ENCODE peak calls at places on chromosomes 1 and 21, in nine cellular contexts. One of them, this sample, is unnamed.

GRCh38 chr1:228647523-228648444 is 87.5 kb upstream of the RHOU start:
- DNase-seq in H7: peak; percentile 72
- DNase-seq in aorta: peak; percentile 66
- DNase-seq in A549: peak; percentile 92
- DNase-seq in CD8-positive, alpha-beta memory T cell: peak; percentile 6
- DNase-seq in pancreas: peak; percentile 21
- DNase-seq in fibroblast of pulmonary artery: peak; percentile 56
- DNase-seq in AG10803: peak; percentile 42
- DNase-seq in heart right ventricle: no peak
- DNase-seq in this sample: no peak

GRCh38 chr1:65904681-65905083 is 112.0 kb downstream of the PDE4B start:
- DNase-seq in A549: no peak
- DNase-seq in pancreas: no peak
- DNase-seq in AG10803: peak; percentile 24
- DNase-seq in heart right ventricle: no peak
- DNase-seq in CD8-positive, alpha-beta memory T cell: no peak
- DNase-seq in H7: no peak
- DNase-seq in aorta: no peak
- DNase-seq in fibroblast of pulmonary artery: peak; percentile 10
- DNase-seq in this sample: no peak

GRCh38 chr21:42062543-42063022 is 8.5 kb upstream of the UMODL1 start:
- DNase-seq in fibroblast of pulmonary artery: no peak
- DNase-seq in CD8-positive, alpha-beta memory T cell: peak; percentile 81
- DNase-seq in pancreas: no peak
- DNase-seq in heart right ventricle: no peak
- DNase-seq in aorta: peak; percentile 65
- DNase-seq in H7: peak; percentile 62
- DNase-seq in A549: no peak
- DNase-seq in AG10803: no peak
- DNase-seq in this sample: no peak

GRCh38 chr1:101566883-101567538 is 330.2 kb downstream of the S1PR1 start:
- DNase-seq in H7: no peak
- DNase-seq in pancreas: no peak
- DNase-seq in A549: no peak
- DNase-seq in fibroblast of pulmonary artery: no peak
- DNase-seq in aorta: no peak
- DNase-seq in CD8-positive, alpha-beta memory T cell: no peak
- DNase-seq in heart right ventricle: no peak
- DNase-seq in AG10803: no peak
- DNase-seq in this sample: no peak

GRCh38 chr1:6512908-6513280 is 21.4 kb upstream of the PLEKHG5 start:
- DNase-seq in A549: no peak
- DNase-seq in aorta: no peak
- DNase-seq in CD8-positive, alpha-beta memory T cell: no peak
- DNase-seq in fibroblast of pulmonary artery: no peak
- DNase-seq in heart right ventricle: no peak
- DNase-seq in pancreas: no peak
- DNase-seq in H7: peak; percentile 57
- DNase-seq in AG10803: no peak
- DNase-seq in this sample: no peak

GRCh38 chr1:156608036-156608674 is 6.9 kb upstream of the GPATCH4 start:
- DNase-seq in aorta: no peak
- DNase-seq in CD8-positive, alpha-beta memory T cell: peak; percentile 32
- DNase-seq in H7: peak; percentile 64
- DNase-seq in A549: peak; percentile 84
- DNase-seq in pancreas: peak; percentile 48
- DNase-seq in fibroblast of pulmonary artery: peak; percentile 84
- DNase-seq in heart right ventricle: peak; percentile 70
- DNase-seq in AG10803: peak; percentile 76
- DNase-seq in this sample: peak; percentile 25

GRCh38 chr1:35345439-35345981 is 77.0 kb downstream of the ZMYM4 start:
- DNase-seq in fibroblast of pulmonary artery: peak; percentile 27
- DNase-seq in AG10803: no peak
- DNase-seq in aorta: peak; percentile 57
- DNase-seq in H7: no peak
- DNase-seq in pancreas: no peak
- DNase-seq in heart right ventricle: no peak
- DNase-seq in A549: peak; percentile 2
- DNase-seq in CD8-positive, alpha-beta memory T cell: no peak
- DNase-seq in this sample: peak; percentile 9

GRCh38 chr21:36839123-36839522 is 127.3 kb downstream of the HLCS start:
- DNase-seq in heart right ventricle: no peak
- DNase-seq in CD8-positive, alpha-beta memory T cell: no peak
- DNase-seq in AG10803: peak; percentile 36
- DNase-seq in H7: no peak
- DNase-seq in A549: no peak
- DNase-seq in pancreas: no peak
- DNase-seq in aorta: no peak
- DNase-seq in fibroblast of pulmonary artery: no peak
- DNase-seq in this sample: peak; percentile 34

GRCh38 chr21:33013618-33014017 is 12.1 kb upstream of the OLIG2 start:
- DNase-seq in H7: no peak
- DNase-seq in CD8-positive, alpha-beta memory T cell: no peak
- DNase-seq in aorta: no peak
- DNase-seq in A549: no peak
- DNase-seq in AG10803: no peak
- DNase-seq in fibroblast of pulmonary artery: no peak
- DNase-seq in heart right ventricle: no peak
- DNase-seq in pancreas: no peak
- DNase-seq in this sample: no peak

GRCh38 chr1:14136152-14136763 is 436.3 kb downstream of the PRDM2 start:
- DNase-seq in fibroblast of pulmonary artery: no peak
- DNase-seq in H7: peak; percentile 44
- DNase-seq in CD8-positive, alpha-beta memory T cell: no peak
- DNase-seq in aorta: no peak
- DNase-seq in heart right ventricle: no peak
- DNase-seq in AG10803: no peak
- DNase-seq in A549: no peak
- DNase-seq in pancreas: no peak
- DNase-seq in this sample: no peak

GRCh38 chr1:36122062-36122461 is 3.0 kb downstream of the COL8A2 start:
- DNase-seq in pancreas: no peak
- DNase-seq in aorta: no peak
- DNase-seq in fibroblast of pulmonary artery: no peak
- DNase-seq in H7: no peak
- DNase-seq in heart right ventricle: no peak
- DNase-seq in CD8-positive, alpha-beta memory T cell: no peak
- DNase-seq in AG10803: no peak
- DNase-seq in A549: no peak
- DNase-seq in this sample: no peak

GRCh38 chr1:187928288-187928687 is 1099.5 kb downstream of the PLA2G4A start:
- DNase-seq in CD8-positive, alpha-beta memory T cell: no peak
- DNase-seq in H7: peak; percentile 47
- DNase-seq in pancreas: no peak
- DNase-seq in fibroblast of pulmonary artery: peak; percentile 56
- DNase-seq in AG10803: no peak
- DNase-seq in heart right ventricle: no peak
- DNase-seq in aorta: no peak
- DNase-seq in A549: peak; percentile 25
- DNase-seq in this sample: peak; percentile 5

GRCh38 chr1:173190101-173190895 is 16.8 kb downstream of the TNFSF4 start:
- DNase-seq in A549: peak; percentile 73
- DNase-seq in pancreas: peak; percentile 76
- DNase-seq in AG10803: peak; percentile 77
- DNase-seq in heart right ventricle: peak; percentile 88
- DNase-seq in H7: no peak
- DNase-seq in aorta: peak; percentile 89
- DNase-seq in fibroblast of pulmonary artery: peak; percentile 90
- DNase-seq in CD8-positive, alpha-beta memory T cell: no peak
- DNase-seq in this sample: peak; percentile 58

GRCh38 chr1:115237507-115237906 is 100.5 kb downstream of the NGF start:
- DNase-seq in aorta: no peak
- DNase-seq in pancreas: no peak
- DNase-seq in fibroblast of pulmonary artery: no peak
- DNase-seq in heart right ventricle: no peak
- DNase-seq in CD8-positive, alpha-beta memory T cell: no peak
- DNase-seq in A549: no peak
- DNase-seq in AG10803: peak; percentile 64
- DNase-seq in H7: no peak
- DNase-seq in this sample: no peak

GRCh38 chr21:42234464-42235241 is 15.7 kb downstream of the ABCG1 start:
- DNase-seq in A549: peak; percentile 36
- DNase-seq in aorta: peak; percentile 78
- DNase-seq in H7: peak; percentile 96
- DNase-seq in heart right ventricle: peak; percentile 66
- DNase-seq in CD8-positive, alpha-beta memory T cell: peak; percentile 85
- DNase-seq in AG10803: no peak
- DNase-seq in fibroblast of pulmonary artery: peak; percentile 45
- DNase-seq in pancreas: peak; percentile 69
- DNase-seq in this sample: no peak

GRCh38 chr1:201656670-201657032 is 117.7 kb downstream of the NAV1 start:
- DNase-seq in pancreas: no peak
- DNase-seq in CD8-positive, alpha-beta memory T cell: no peak
- DNase-seq in A549: no peak
- DNase-seq in H7: no peak
- DNase-seq in heart right ventricle: no peak
- DNase-seq in fibroblast of pulmonary artery: peak; percentile 46
- DNase-seq in AG10803: peak; percentile 31
- DNase-seq in aorta: peak; percentile 59
- DNase-seq in this sample: peak; percentile 72
- H3K4me3 ChIP-seq in pancreas: no peak overlapping the region
- H3K4me3 ChIP-seq in CD8-positive, alpha-beta memory T cell: no peak overlapping the region
- H3K4me3 ChIP-seq in A549: no peak overlapping the region
- H3K4me3 ChIP-seq in H7: no peak overlapping the region
- H3K4me3 ChIP-seq in heart right ventricle: no peak overlapping the region
- H3K4me3 ChIP-seq in fibroblast of pulmonary artery: no peak overlapping the region
- H3K4me3 ChIP-seq in AG10803: no peak overlapping the region
- H3K4me3 ChIP-seq in aorta: no peak overlapping the region
- H3K4me3 ChIP-seq in this sample: no peak overlapping the region

DNA sequence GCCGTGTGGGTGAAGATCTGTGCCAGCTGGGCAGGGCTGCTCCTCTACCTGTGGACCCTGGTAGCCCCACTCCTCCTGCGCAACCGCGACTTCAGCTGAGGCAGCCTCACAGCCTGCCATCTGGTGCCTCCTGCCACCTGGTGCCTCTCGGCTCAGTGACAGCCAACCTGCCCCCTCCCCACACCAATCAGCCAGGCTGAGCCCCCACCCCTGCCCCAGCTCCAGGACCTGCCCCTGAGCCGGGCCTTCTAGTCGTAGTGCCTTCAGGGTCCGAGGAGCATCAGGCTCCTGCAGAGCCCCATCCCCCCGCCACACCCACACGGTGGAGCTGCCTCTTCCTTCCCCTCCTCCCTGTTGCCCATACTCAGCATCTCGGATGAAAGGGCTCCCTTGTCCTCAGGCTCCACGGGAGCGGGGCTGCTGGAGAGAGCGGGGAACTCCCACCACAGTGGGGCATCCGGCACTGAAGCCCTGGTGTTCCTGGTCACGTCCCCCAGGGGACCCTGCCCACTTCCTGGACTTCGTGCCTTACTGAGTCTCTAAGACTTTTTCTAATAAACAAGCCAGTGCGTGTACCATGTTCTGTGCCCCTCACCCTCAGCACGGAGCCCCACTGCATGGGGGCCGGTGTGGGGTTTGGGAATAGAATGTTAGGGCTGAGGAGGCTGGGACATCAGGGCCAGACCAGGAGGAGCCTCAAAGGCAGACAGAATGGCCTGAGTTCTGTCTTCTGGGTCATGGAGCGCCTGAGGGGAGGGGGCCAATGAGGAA is 21.3 kb downstream of the SERINC2 start:
- DNase-seq in AG10803: no peak
- DNase-seq in A549: no peak
- DNase-seq in fibroblast of pulmonary artery: no peak
- DNase-seq in CD8-positive, alpha-beta memory T cell: no peak
- DNase-seq in heart right ventricle: no peak
- DNase-seq in aorta: no peak
- DNase-seq in H7: peak; percentile 85
- DNase-seq in pancreas: no peak
- DNase-seq in this sample: no peak
- H3K4me3 ChIP-seq in AG10803: no peak overlapping the region
- H3K4me3 ChIP-seq in A549: no peak overlapping the region
- H3K4me3 ChIP-seq in fibroblast of pulmonary artery: no peak overlapping the region
- H3K4me3 ChIP-seq in CD8-positive, alpha-beta memory T cell: no peak overlapping the region
- H3K4me3 ChIP-seq in heart right ventricle: no peak overlapping the region
- H3K4me3 ChIP-seq in aorta: no peak overlapping the region
- H3K4me3 ChIP-seq in H7: no peak overlapping the region
- H3K4me3 ChIP-seq in pancreas: no peak overlapping the region
- H3K4me3 ChIP-seq in this sample: no peak overlapping the region

GRCh38 chr1:23134055-23134454 is 34.6 kb downstream of the LUZP1 start:
- DNase-seq in aorta: no peak
- DNase-seq in AG10803: no peak
- DNase-seq in fibroblast of pulmonary artery: no peak
- DNase-seq in pancreas: no peak
- DNase-seq in CD8-positive, alpha-beta memory T cell: no peak
- DNase-seq in heart right ventricle: no peak
- DNase-seq in H7: no peak
- DNase-seq in A549: no peak
- DNase-seq in this sample: no peak
- H3K4me3 ChIP-seq in aorta: no peak overlapping the region
- H3K4me3 ChIP-seq in AG10803: no peak overlapping the region
- H3K4me3 ChIP-seq in fibroblast of pulmonary artery: no peak overlapping the region
- H3K4me3 ChIP-seq in pancreas: no peak overlapping the region
- H3K4me3 ChIP-seq in CD8-positive, alpha-beta memory T cell: no peak overlapping the region
- H3K4me3 ChIP-seq in heart right ventricle: no peak overlapping the region
- H3K4me3 ChIP-seq in H7: no peak overlapping the region
- H3K4me3 ChIP-seq in A549: no peak overlapping the region
- H3K4me3 ChIP-seq in this sample: no peak overlapping the region

GRCh38 chr1:167617100-167617949 is 12.7 kb upstream of the RCSD1 start:
- DNase-seq in H7: peak; percentile 48
- DNase-seq in pancreas: no peak
- DNase-seq in heart right ventricle: peak; percentile 54
- DNase-seq in A549: peak; percentile 16
- DNase-seq in aorta: peak; percentile 58
- DNase-seq in AG10803: peak; percentile 28
- DNase-seq in fibroblast of pulmonary artery: peak; percentile 87
- DNase-seq in CD8-positive, alpha-beta memory T cell: no peak
- DNase-seq in this sample: peak; percentile 82

GRCh38 chr1:167618789-167619188 is 11.2 kb upstream of the RCSD1 start:
- DNase-seq in CD8-positive, alpha-beta memory T cell: no peak
- DNase-seq in pancreas: no peak
- DNase-seq in H7: no peak
- DNase-seq in A549: no peak
- DNase-seq in heart right ventricle: no peak
- DNase-seq in AG10803: no peak
- DNase-seq in aorta: no peak
- DNase-seq in fibroblast of pulmonary artery: no peak
- DNase-seq in this sample: no peak

GRCh38 chr1:167617950-167618269 is 12.1 kb upstream of the RCSD1 start:
- DNase-seq in A549: no peak
- DNase-seq in CD8-positive, alpha-beta memory T cell: no peak
- DNase-seq in pancreas: no peak
- DNase-seq in heart right ventricle: no peak
- DNase-seq in H7: no peak
- DNase-seq in aorta: no peak
- DNase-seq in AG10803: no peak
- DNase-seq in fibroblast of pulmonary artery: no peak
- DNase-seq in this sample: no peak

GRCh38 chr1:167620002-167620401 is 10.0 kb upstream of the RCSD1 start:
- DNase-seq in aorta: no peak
- DNase-seq in AG10803: no peak
- DNase-seq in fibroblast of pulmonary artery: peak; percentile 43
- DNase-seq in H7: no peak
- DNase-seq in CD8-positive, alpha-beta memory T cell: no peak
- DNase-seq in A549: no peak
- DNase-seq in heart right ventricle: no peak
- DNase-seq in pancreas: no peak
- DNase-seq in this sample: no peak

DNA sequence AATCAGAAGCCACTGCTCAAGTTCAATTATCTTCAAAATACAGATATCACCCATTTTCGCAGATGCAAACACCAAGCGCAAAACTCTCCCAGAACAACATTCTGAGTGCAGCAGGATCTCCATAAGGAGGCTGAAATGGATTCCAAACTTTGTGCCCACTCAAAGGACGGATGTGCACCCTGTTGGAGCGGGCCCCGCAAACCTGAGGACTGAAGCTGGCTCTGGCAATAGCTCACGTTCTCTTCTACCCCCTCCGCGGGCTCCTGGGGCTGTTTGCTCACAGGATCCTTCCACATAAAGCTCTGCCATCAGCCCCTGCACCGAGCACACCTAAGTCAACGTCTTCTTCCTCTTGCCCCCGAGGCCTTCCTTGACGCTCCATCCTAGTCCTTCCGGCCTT is 11.7 kb upstream of the RCSD1 start:
- DNase-seq in fibroblast of pulmonary artery: no peak
- DNase-seq in aorta: no peak
- DNase-seq in H7: no peak
- DNase-seq in A549: no peak
- DNase-seq in pancreas: no peak
- DNase-seq in AG10803: no peak
- DNase-seq in CD8-positive, alpha-beta memory T cell: no peak
- DNase-seq in heart right ventricle: no peak
- DNase-seq in this sample: no peak
- H3K4me3 ChIP-seq in fibroblast of pulmonary artery: no peak overlapping the region
- H3K4me3 ChIP-seq in aorta: no peak overlapping the region
- H3K4me3 ChIP-seq in H7: no peak overlapping the region
- H3K4me3 ChIP-seq in A549: no peak overlapping the region
- H3K4me3 ChIP-seq in pancreas: no peak overlapping the region
- H3K4me3 ChIP-seq in AG10803: no peak overlapping the region
- H3K4me3 ChIP-seq in CD8-positive, alpha-beta memory T cell: no peak overlapping the region
- H3K4me3 ChIP-seq in heart right ventricle: no peak overlapping the region
- H3K4me3 ChIP-seq in this sample: no peak overlapping the region